ENCODE peak calls at places on chromosomes 5 and 9, in nine cellular contexts. S, R, F, N, Z, D, X, V and U are unnamed samples.

GRCh38 chr5:68405026-68405684 is 189.6 kb downstream of the PIK3R1 start:
- DNase-seq in S (no peak), R (no peak), F (no peak), N (no peak), Z (no peak), D (no peak), X (no peak), V (no peak), U (no peak)

GRCh38 chr9:94029932-94030317 is 54.3 kb upstream of the PTPDC1 start:
- DNase-seq in S (no peak), R (no peak), F (no peak), N (no peak), Z (no peak), D (no peak), X (no peak), V (no peak), U (no peak)

GRCh38 chr5:61048534-61048933 is 103.5 kb downstream of the NDUFAF2 start:
- DNase-seq in S (no peak), R (no peak), F (no peak), N (no peak), Z (no peak), D (no peak), X (no peak), V (no peak), U (no peak)

GRCh38 chr9:131676431-131676972 is 63.4 kb downstream of the RAPGEF1 start:
- DNase-seq in S (peak), R (no peak), F (peak), N (no peak), Z (no peak), D (no peak), X (no peak), V (no peak), U (no peak)

GRCh38 chr9:134626141-134626423 is 15.5 kb upstream of the COL5A1 start:
- DNase-seq in S (no peak), R (peak), F (no peak), N (no peak), Z (no peak), D (no peak), X (no peak), V (no peak), U (no peak)

GRCh38 chr9:122107291-122107805 is 14.2 kb upstream of the TTLL11 start:
- DNase-seq in S (no peak), R (no peak), F (no peak), N (no peak), Z (no peak), D (no peak), X (no peak), V (no peak), U (no peak)

GRCh38 chr5:73387630-73388370 is 60.8 kb downstream of the FOXD1 start:
- DNase-seq in S (peak), R (no peak), F (peak), N (no peak), Z (no peak), D (peak), X (no peak), V (no peak), U (no peak)

GRCh38 chr9:136095028-136095494 is at the start of gene NACC2:
- DNase-seq in S (no peak), R (peak), F (peak), N (no peak), Z (peak), D (peak), X (peak), V (no peak), U (peak)

GRCh38 chr5:106964102-106964501 is 706.6 kb downstream of the EFNA5 start:
- DNase-seq in S (no peak), R (no peak), F (no peak), N (no peak), Z (no peak), D (peak), X (no peak), V (no peak), U (no peak)

GRCh38 chr9:88418715-88419540 is 30.7 kb downstream of the SPIN1 start:
- DNase-seq in S (no peak), R (no peak), F (no peak), N (no peak), Z (no peak), D (no peak), X (no peak), V (no peak), U (no peak)

GRCh38 chr5:71873202-71873601 is 154.1 kb downstream of the CARTPT start:
- DNase-seq in S (no peak), R (no peak), F (no peak), N (no peak), Z (no peak), D (no peak), X (no peak), V (no peak), U (no peak)

GRCh38 chr9:90449213-90449925 is 193.3 kb downstream of the DIRAS2 start:
- DNase-seq in S (no peak), R (no peak), F (no peak), N (no peak), Z (no peak), D (no peak), X (no peak), V (no peak), U (no peak)

GRCh38 chr5:95628933-95629332 is 9.0 kb downstream of the GPR150 start:
- DNase-seq in S (no peak), R (no peak), F (no peak), N (no peak), Z (no peak), D (no peak), X (no peak), V (no peak), U (no peak)

GRCh38 chr9:13278368-13279246 is 885 bp downstream of the MPDZ start:
- DNase-seq in S (no peak), R (peak), F (peak), N (peak), Z (peak), D (peak), X (peak), V (peak), U (peak)

GRCh38 chr9:114856210-114856941 is 50.5 kb upstream of the TNFSF15 start:
- DNase-seq in S (no peak), R (no peak), F (no peak), N (peak), Z (no peak), D (no peak), X (peak), V (no peak), U (no peak)

GRCh38 chr9:129338701-129339445 is 160.8 kb upstream of the IER5L start:
- DNase-seq in S (no peak), R (peak), F (no peak), N (no peak), Z (no peak), D (peak), X (no peak), V (no peak), U (no peak)

GRCh38 chr5:14204785-14205321 is 61.7 kb downstream of the TRIO start:
- DNase-seq in S (no peak), R (peak), F (peak), N (peak), Z (peak), D (peak), X (peak), V (peak), U (peak)

GRCh38 chr9:133202688-133203453 is 6.2 kb downstream of the OBP2B start:
- DNase-seq in S (no peak), R (no peak), F (no peak), N (no peak), Z (no peak), D (no peak), X (no peak), V (peak), U (peak)

GRCh38 chr5:102760815-102761214 is 5.7 kb downstream of the PAM start:
- DNase-seq in S (no peak), R (no peak), F (no peak), N (no peak), Z (no peak), D (no peak), X (no peak), V (no peak), U (no peak)

GRCh38 chr9:2523601-2524000 is 98.0 kb upstream of the VLDLR start:
- DNase-seq in S (no peak), R (no peak), F (no peak), N (no peak), Z (no peak), D (no peak), X (no peak), V (no peak), U (no peak)

GRCh38 chr9:134896834-134897583 is 16.4 kb downstream of the FCN2 start:
- DNase-seq in S (no peak), R (no peak), F (no peak), N (no peak), Z (no peak), D (no peak), X (no peak), V (no peak), U (no peak)

GRCh38 chr5:174610968-174611367 is 113.4 kb upstream of the MSX2 start:
- DNase-seq in S (no peak), R (peak), F (peak), N (peak), Z (peak), D (peak), X (no peak), V (no peak), U (peak)

GRCh38 chr5:111530298-111530740 is 18.0 kb upstream of the STARD4 start:
- DNase-seq in S (peak), R (peak), F (peak), N (peak), Z (no peak), D (peak), X (peak), V (peak), U (peak)

GRCh38 chr5:125679522-125679921 is 743.7 kb upstream of the GRAMD2B start:
- DNase-seq in S (no peak), R (no peak), F (no peak), N (no peak), Z (no peak), D (no peak), X (no peak), V (no peak), U (no peak)

GRCh38 chr9:13228431-13228830 is 51.1 kb downstream of the MPDZ start:
- DNase-seq in S (no peak), R (no peak), F (no peak), N (no peak), Z (no peak), D (no peak), X (no peak), V (no peak), U (no peak)

GRCh38 chr9:136848393-136849037 is 694 bp upstream of the PHPT1 start:
- DNase-seq in S (no peak), R (no peak), F (peak), N (no peak), Z (no peak), D (peak), X (no peak), V (no peak), U (peak)

GRCh38 chr5:137605377-137605776 is 106.3 kb upstream of the SPOCK1 start:
- DNase-seq in S (no peak), R (no peak), F (no peak), N (no peak), Z (no peak), D (no peak), X (no peak), V (no peak), U (no peak)

GRCh38 chr9:20320921-20321320 is 301.4 kb downstream of the MLLT3 start:
- DNase-seq in S (no peak), R (no peak), F (no peak), N (no peak), Z (no peak), D (no peak), X (no peak), V (no peak), U (no peak)

GRCh38 chr9:20728493-20729220 is 44.6 kb downstream of the FOCAD start:
- DNase-seq in S (no peak), R (no peak), F (no peak), N (no peak), Z (peak), D (no peak), X (peak), V (no peak), U (no peak)

GRCh38 chr9:78668148-78668825 is 371.4 kb downstream of the PSAT1 start:
- DNase-seq in S (no peak), R (no peak), F (no peak), N (no peak), Z (no peak), D (no peak), X (no peak), V (no peak), U (no peak)

GRCh38 chr5:343461-344401 is 22.2 kb downstream of the AHRR start:
- DNase-seq in S (no peak), R (peak), F (peak), N (no peak), Z (peak), D (peak), X (no peak), V (no peak), U (no peak)

GRCh38 chr9:114409842-114410241 is 22.1 kb upstream of the AKNA start:
- DNase-seq in S (no peak), R (no peak), F (no peak), N (no peak), Z (no peak), D (no peak), X (no peak), V (no peak), U (no peak)

GRCh38 chr9:27945386-27945785 is 372.1 kb upstream of the C9orf72 start:
- DNase-seq in S (no peak), R (no peak), F (no peak), N (no peak), Z (no peak), D (no peak), X (no peak), V (no peak), U (no peak)

GRCh38 chr5:170479484-170479883 is 24.3 kb upstream of the KCNIP1 start:
- DNase-seq in S (no peak), R (no peak), F (no peak), N (no peak), Z (no peak), D (peak), X (no peak), V (no peak), U (no peak)

GRCh38 chr5:38500861-38501260 is 55.6 kb downstream of the LIFR start:
- DNase-seq in S (no peak), R (no peak), F (no peak), N (no peak), Z (no peak), D (no peak), X (no peak), V (no peak), U (no peak)

GRCh38 chr5:88876714-88877113 is 6.3 kb downstream of the MEF2C start:
- DNase-seq in S (no peak), R (no peak), F (no peak), N (no peak), Z (no peak), D (no peak), X (no peak), V (no peak), U (no peak)

GRCh38 chr5:103896593-103896992 is 334.0 kb upstream of the NUDT12 start:
- DNase-seq in S (no peak), R (no peak), F (no peak), N (no peak), Z (no peak), D (no peak), X (no peak), V (no peak), U (no peak)

DNA sequence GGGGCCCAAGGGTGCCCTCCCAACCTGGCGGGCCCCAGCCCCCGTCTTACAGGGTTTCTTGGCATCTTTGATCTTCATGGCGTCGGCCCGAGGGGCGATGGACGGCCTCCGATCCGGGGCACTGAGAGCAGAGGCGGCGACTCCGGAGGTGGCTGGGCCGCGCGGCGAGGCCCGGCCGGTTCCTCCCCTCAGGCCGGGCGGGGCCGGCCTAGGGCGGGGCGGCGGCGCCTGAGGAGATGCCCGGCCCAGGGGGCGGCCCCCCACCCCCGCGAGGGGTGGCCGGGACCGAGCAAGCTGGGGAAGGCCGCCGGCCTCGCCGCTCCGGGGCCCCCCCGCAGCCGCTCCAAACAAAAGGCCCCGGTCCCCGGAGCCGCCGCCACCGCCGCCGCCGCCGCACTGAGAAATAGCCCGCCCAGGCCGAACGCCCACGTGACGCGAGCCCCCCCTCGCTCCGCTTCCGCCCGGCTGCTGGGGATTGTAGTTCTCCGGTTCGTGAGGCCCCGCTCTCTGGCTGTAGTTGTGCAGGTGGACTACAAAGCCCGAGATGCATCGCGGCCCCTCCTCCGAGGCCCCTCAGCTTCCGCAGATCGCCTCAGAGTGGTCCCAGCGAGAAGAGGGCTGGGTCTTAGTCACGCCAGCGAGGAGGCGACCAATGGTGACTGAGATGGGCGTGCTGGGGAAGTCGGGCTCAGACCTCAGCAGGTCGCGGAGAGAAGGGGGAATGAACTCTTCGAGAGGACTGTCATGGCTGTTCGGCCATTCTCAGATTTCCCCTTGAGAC is at the start of gene PANK3:
- DNase-seq in S (peak), R (peak), F (peak), N (peak), Z (peak), D (peak), X (peak), V (peak), U (peak)
- TF ChIP-seq CTCF in S (no peak), R (no peak), F (no peak), N (no peak), Z (no peak), D (no peak), X (no peak), V (no peak), U (no peak)

DNA sequence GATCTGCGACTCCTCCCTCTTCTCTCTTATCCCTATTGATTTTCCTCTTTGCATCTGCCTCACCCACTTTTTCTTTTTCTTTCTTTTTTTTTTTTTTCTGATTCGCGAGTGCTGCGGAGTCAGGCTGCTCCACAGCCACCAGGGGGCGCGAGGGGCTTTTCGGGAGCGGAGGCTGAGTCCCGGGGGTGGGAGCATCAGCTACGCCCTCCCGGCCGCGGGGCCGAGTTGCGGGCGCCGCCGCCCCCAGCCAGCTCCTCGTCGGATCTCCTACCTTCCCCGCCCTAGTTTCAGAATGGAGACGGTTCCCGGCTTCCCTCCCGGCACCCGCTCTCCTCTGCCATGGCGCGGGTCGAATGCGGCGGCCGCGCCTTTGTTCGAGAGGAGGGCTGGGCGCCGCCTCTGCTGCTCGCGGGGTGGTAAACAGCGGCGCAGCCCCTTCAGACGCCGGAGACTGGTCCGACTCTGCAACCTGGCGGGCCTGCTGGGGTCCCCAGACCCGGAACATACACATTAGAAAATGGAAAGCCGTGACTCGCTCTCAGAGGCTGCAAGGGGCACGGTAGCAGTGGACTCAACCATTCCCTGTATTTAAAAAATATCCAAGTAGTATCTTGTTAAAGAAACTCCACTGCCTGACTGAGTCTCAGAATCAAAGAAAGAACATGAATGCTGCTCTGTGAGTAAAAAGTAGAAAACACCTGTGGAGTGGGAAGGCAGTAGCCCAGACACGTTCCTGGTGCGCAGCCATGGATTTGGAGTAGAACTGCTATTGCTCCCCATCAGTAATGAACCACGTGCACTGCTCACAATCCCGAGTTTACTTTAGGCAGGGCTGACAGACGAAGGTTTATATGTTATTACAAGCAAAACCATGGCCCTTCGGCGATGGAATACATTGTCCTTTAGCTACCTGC is 55.7 kb downstream of the DPYSL3 start:
- DNase-seq in S (no peak), R (peak), F (peak), N (peak), Z (peak), D (peak), X (peak), V (peak), U (peak)
- TF ChIP-seq POLR2A in S (no peak), R (no peak), F (no peak), N (peak), Z (no peak), D (no peak), X (no peak), V (peak), U (no peak)

GRCh38 chr5:74433255-74434123 is 207.0 kb downstream of the ENC1 start:
- DNase-seq in S (peak), R (peak), F (no peak), N (no peak), Z (no peak), D (peak), X (no peak), V (no peak), U (no peak)
- H3K4me3 ChIP-seq in S (peak), R (peak), F (no peak), N (peak), Z (no peak), D (no peak), X (peak), V (no peak), U (no peak)

GRCh38 chr5:145976431-145977155 is 40.2 kb downstream of the SH3RF2 start:
- DNase-seq in S (no peak), R (peak), F (no peak), N (no peak), Z (no peak), D (peak), X (no peak), V (no peak), U (no peak)

GRCh38 chr5:145975001-145975360 is 38.6 kb downstream of the SH3RF2 start:
- DNase-seq in S (no peak), R (no peak), F (no peak), N (no peak), Z (no peak), D (peak), X (peak), V (no peak), U (no peak)

GRCh38 chr5:145978672-145979071 is 42.3 kb downstream of the SH3RF2 start:
- DNase-seq in S (no peak), R (no peak), F (peak), N (no peak), Z (no peak), D (peak), X (peak), V (no peak), U (no peak)

GRCh38 chr5:145978171-145978570 is 41.8 kb downstream of the SH3RF2 start:
- DNase-seq in S (no peak), R (no peak), F (peak), N (no peak), Z (no peak), D (no peak), X (no peak), V (no peak), U (no peak)

DNA sequence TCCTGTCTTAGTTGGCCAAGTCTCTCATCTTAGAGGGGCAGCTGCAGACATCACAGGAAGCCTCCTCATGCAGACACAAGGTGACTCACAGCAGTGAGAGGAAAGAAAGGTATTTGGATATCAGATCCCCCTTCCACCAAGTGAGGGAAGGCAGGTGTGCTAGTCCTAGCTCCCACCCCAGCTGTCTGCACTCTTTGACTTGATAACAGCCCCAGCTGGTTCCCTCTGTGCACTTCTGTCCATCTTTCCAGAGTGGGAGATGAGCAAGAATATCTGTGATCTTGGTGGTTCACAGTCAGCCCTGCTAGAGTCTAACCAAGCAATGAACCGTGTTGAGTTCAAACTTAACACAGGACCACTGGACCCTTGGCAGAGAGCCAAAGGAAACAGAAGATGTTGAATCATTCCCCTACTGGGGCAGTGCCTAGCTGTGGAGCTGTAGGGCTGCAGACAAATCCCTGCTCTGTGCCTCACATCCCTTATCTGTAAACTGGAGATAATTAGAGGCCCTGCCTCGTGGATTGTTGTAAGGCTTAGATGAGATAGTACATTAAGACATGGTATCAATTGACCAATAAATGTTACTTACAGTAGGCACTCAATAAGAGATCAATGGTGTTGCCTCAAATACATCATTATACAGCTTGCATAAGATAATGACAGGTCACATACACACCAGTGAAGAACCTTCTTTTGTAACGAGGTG is 39.1 kb downstream of the SH3RF2 start:
- DNase-seq in S (no peak), R (no peak), F (no peak), N (no peak), Z (no peak), D (peak), X (peak), V (no peak), U (no peak)
- TF ChIP-seq CTCF in S (no peak), R (no peak), F (no peak), N (no peak), Z (no peak), D (no peak), X (no peak), V (no peak), U (no peak)